ENCODE peak calls at places on chromosome 3, in four cellular contexts. G is GM12892, C is GM12878, V is K562. U is an unnamed sample.

GRCh38 chr3:114380233-114380645 is 86.4 kb downstream of the TIGIT start:
- DNase-seq in G (no peak), C (no peak), V (no peak), U (no peak)

GRCh38 chr3:107942244-107942643 is 148.6 kb downstream of the CD47 start:
- DNase-seq in G (no peak), C (no peak), V (no peak), U (no peak)

GRCh38 chr3:107375682-107376081 is 1.6 kb upstream of the CCDC54 start:
- DNase-seq in G (no peak), C (no peak), V (no peak), U (no peak)

GRCh38 chr3:108406063-108406660 is 104.2 kb downstream of the MYH15 start:
- DNase-seq in G (no peak), C (no peak), V (no peak), U (no peak)

GRCh38 chr3:197889204-197889930 is 60.6 kb upstream of the RPL35A start:
- DNase-seq in G (no peak), C (no peak), V (no peak), U (no peak)

GRCh38 chr3:46360904-46361303 is 7.0 kb downstream of the CCR2 start:
- DNase-seq in G (no peak), C (no peak), V (no peak), U (no peak)

GRCh38 chr3:33833408-33834116 is 35.1 kb downstream of the PDCD6IP start:
- DNase-seq in G (no peak), C (no peak), V (no peak), U (no peak)

GRCh38 chr3:170475091-170475705 is 56.5 kb downstream of the CLDN11 start:
- DNase-seq in G (no peak), C (no peak), V (no peak), U (no peak)

GRCh38 chr3:16370872-16371740 is 106.1 kb downstream of the OXNAD1 start:
- DNase-seq in G (no peak), C (no peak), V (no peak), U (no peak)
- TF ChIP-seq TAF1 in G (no peak), C (no peak), V (no peak), U (peak)

GRCh38 chr3:72259755-72260589 is 475.0 kb upstream of the PROK2 start:
- DNase-seq in G (no peak), C (no peak), V (no peak), U (no peak)
- TF ChIP-seq TAF1 in G (no peak), C (no peak), V (no peak), U (no peak)

GRCh38 chr3:13333236-13333897 is 86.8 kb downstream of the NUP210 start:
- DNase-seq in G (no peak), C (no peak), V (no peak), U (no peak)
- TF ChIP-seq TAF1 in G (no peak), C (no peak), V (no peak), U (no peak)

GRCh38 chr3:67357610-67358458 is 296.6 kb downstream of the SUCLG2 start:
- DNase-seq in G (no peak), C (no peak), V (peak), U (no peak)

GRCh38 chr3:67361770-67362169 is 292.6 kb downstream of the SUCLG2 start:
- DNase-seq in G (no peak), C (no peak), V (no peak), U (no peak)

GRCh38 chr3:67362686-67363085 is 291.7 kb downstream of the SUCLG2 start:
- DNase-seq in G (no peak), C (no peak), V (peak), U (no peak)

GRCh38 chr3:67361323-67361722 is 293.1 kb downstream of the SUCLG2 start:
- DNase-seq in G (no peak), C (no peak), V (no peak), U (no peak)
- TF ChIP-seq TAF1 in G (no peak), C (no peak), V (no peak), U (no peak)

DNA sequence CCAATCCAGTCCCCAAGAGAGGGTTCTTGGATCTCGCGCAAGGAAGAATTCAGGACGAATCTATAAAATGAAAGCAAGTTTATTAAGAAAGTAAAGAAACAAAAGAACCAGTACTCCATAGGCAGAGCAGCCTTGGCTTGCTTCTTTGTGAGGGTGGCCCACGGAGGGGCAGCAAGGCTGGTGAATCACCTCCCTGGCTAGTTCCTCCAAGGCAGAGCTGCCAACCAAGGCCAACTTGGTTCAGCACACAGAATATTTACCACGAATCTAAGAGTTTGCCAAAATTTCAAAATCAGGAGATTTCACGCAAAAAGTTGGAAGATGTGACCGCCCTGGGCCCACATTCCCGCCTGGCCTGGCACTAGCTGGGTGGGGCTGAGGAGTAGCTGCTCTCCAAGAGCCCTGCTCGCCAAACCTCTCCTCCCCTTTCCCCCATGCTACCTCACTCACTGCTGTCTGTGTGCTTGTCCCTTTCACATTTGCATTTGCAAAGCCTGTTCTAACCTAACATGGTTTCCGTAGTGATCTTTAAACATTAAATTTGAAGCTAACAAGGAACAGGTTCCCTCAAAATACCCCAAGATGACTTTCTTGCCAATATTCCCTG is 26.2 kb upstream of the DCUN1D1 start:
- DNase-seq in G (no peak), C (no peak), V (no peak), U (no peak)
- TF ChIP-seq TAF1 in G (no peak), C (no peak), V (no peak), U (no peak)

GRCh38 chr3:81198766-81199165 is 562.7 kb downstream of the GBE1 start:
- DNase-seq in G (no peak), C (no peak), V (no peak), U (no peak)
- TF ChIP-seq TAF1 in G (no peak), C (no peak), V (no peak), U (no peak)

DNA sequence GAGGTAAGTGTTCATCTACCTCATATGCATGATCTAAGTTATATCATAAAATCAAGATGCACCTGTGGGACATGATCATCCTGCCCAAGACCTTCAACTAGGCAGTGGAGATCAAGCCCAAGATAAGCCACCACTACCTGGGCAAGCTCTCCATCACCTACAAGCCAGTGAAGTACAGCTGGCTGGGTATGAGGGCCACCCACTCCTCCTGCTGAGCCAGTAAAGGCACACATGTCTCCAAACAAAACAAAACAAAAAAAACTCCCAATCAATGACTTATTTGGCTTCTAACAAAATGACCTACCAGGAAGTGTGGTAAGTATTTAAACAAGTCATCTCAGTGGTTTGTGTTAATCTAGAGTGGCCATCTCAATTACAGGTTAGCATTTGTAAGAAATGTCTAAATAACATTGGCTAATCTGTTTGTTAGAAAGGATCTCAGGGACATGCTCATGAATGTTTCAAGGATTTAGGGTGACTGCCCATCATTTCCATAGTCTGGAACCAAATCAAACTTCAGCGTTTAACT is 3.1 kb downstream of the PAQR9 start:
- DNase-seq in G (no peak), C (no peak), V (no peak), U (no peak)
- TF ChIP-seq TAF1 in G (no peak), C (no peak), V (no peak), U (no peak)

GRCh38 chr3:158718490-158719170 is 13.6 kb downstream of the RARRES1 start:
- DNase-seq in G (no peak), C (no peak), V (no peak), U (no peak)
- TF ChIP-seq TAF1 in G (no peak), C (no peak), V (no peak), U (no peak)

GRCh38 chr3:194240766-194241165 is 104.8 kb downstream of the HES1 start:
- DNase-seq in G (no peak), C (no peak), V (no peak), U (no peak)
- TF ChIP-seq TAF1 in G (no peak), C (no peak), V (no peak), U (no peak)